ENCODE peak calls at places on chromosomes 3 and 15, in nine cellular contexts. N is AML-193; G is T-helper 17 cell; Q is myocyte; O is T-helper 9 cell; Z is activated naive CD8-positive, alpha-beta T cell treated with anti-CD3 and anti-CD28 coated beads, Interleukin-2, amount 50 U/mL, for 24 hours; F is psoas muscle; Y is stimulated activated CD4-positive, alpha-beta T cell treated with anti-CD3 and anti-CD28 coated beads, TNF-alpha, amount 100 ng/mL, for 48 hours; R is mesenteric fat pad. M is an unnamed sample.

GRCh38 chr3:121431717-121432517 is 113.9 kb downstream of the POLQ start:
- DNase-seq in R (no peak), Y (peak), Q (peak), Z (peak), O (peak), N (no peak), G (no peak), F (no peak), M (peak)

GRCh38 chr3:132596816-132597433 is at the start of gene ACKR4:
- DNase-seq in Y (no peak), Q (no peak), N (no peak), G (no peak), O (no peak), F (no peak), R (no peak), Z (no peak), M (no peak)

GRCh38 chr3:55128201-55128870 is 200.5 kb upstream of the LRTM1 start:
- DNase-seq in N (no peak), G (no peak), Y (no peak), F (no peak), Q (peak), R (no peak), Z (no peak), O (no peak), M (no peak)

GRCh38 chr3:134652409-134652831 is 1.6 kb upstream of the KY start:
- DNase-seq in O (no peak), Y (no peak), N (no peak), G (no peak), Z (no peak), R (peak), F (no peak), Q (peak), M (no peak)

GRCh38 chr3:64761729-64762432 is 74.1 kb upstream of the ADAMTS9 start:
- DNase-seq in R (no peak), Y (no peak), N (no peak), Q (no peak), G (no peak), O (no peak), F (no peak), Z (no peak), M (no peak)

GRCh38 chr3:72797773-72798543 is 50.3 kb downstream of the SHQ1 start:
- DNase-seq in F (peak), Q (peak), N (no peak), Z (no peak), R (no peak), G (no peak), O (no peak), Y (no peak), M (no peak)

GRCh38 chr15:25671132-25671531 is 192.0 kb downstream of the ATP10A start:
- DNase-seq in N (no peak), R (no peak), G (no peak), Z (no peak), O (no peak), Y (no peak), Q (peak), F (peak), M (no peak)

GRCh38 chr15:77632760-77633133 is at the start of gene LINGO1:
- DNase-seq in Y (no peak), N (no peak), R (no peak), F (no peak), Q (no peak), G (no peak), O (no peak), Z (no peak), M (no peak)

GRCh38 chr3:12759097-12759679 is at the start of gene TMEM40:
- DNase-seq in Z (no peak), Q (no peak), R (no peak), G (no peak), F (no peak), N (no peak), O (no peak), Y (no peak), M (no peak)

GRCh38 chr3:70816346-70816745 is 503.9 kb upstream of the MDFIC2 start:
- DNase-seq in R (no peak), N (no peak), F (no peak), Z (no peak), Q (peak), Y (no peak), G (no peak), O (no peak), M (no peak)

GRCh38 chr3:8486434-8486833 is 15.2 kb upstream of the LMCD1 start:
- DNase-seq in O (no peak), Q (no peak), G (no peak), R (no peak), Y (no peak), F (no peak), Z (no peak), N (no peak), M (no peak)

GRCh38 chr15:68795298-68795848 is 25.3 kb downstream of the ANP32A start:
- DNase-seq in N (no peak), Y (peak), O (peak), G (peak), Q (peak), Z (peak), F (peak), R (peak), M (peak)

GRCh38 chr3:128987297-128987696 is 6.6 kb downstream of the CFAP92 start:
- DNase-seq in Y (no peak), F (no peak), O (no peak), R (peak), Z (no peak), Q (no peak), N (no peak), G (no peak), M (no peak)

GRCh38 chr15:70210538-70210937 is 112.8 kb upstream of the TLE3 start:
- DNase-seq in G (no peak), F (no peak), R (peak), Q (no peak), Y (no peak), N (no peak), Z (no peak), O (no peak), M (no peak)

GRCh38 chr3:71532639-71533395 is 50.7 kb downstream of the FOXP1 start:
- DNase-seq in Y (no peak), N (peak), G (no peak), F (no peak), Z (no peak), R (no peak), O (no peak), Q (no peak), M (no peak)

GRCh38 chr3:195270350-195271115 is 426 bp downstream of the XXYLT1 start:
- DNase-seq in F (peak), Y (peak), G (no peak), O (peak), N (peak), Z (peak), R (no peak), Q (peak), M (no peak)

GRCh38 chr3:129625071-129625874 is 18.8 kb upstream of the PLXND1 start:
- DNase-seq in G (no peak), R (no peak), Z (no peak), N (no peak), Y (no peak), Q (no peak), O (no peak), F (peak), M (no peak)

GRCh38 chr3:114504941-114505632 is 211.3 kb downstream of the TIGIT start:
- DNase-seq in N (no peak), F (no peak), O (no peak), G (no peak), Z (no peak), Y (no peak), Q (peak), R (no peak), M (no peak)

GRCh38 chr3:178067721-178068120 is 468.5 kb upstream of the KCNMB2 start:
- DNase-seq in Y (no peak), Q (no peak), G (no peak), R (no peak), O (no peak), Z (no peak), F (no peak), N (no peak), M (no peak)

GRCh38 chr3:155418426-155418825 is 124.9 kb upstream of the STRIT1 start:
- DNase-seq in N (no peak), R (no peak), Z (no peak), Y (no peak), Q (no peak), F (no peak), O (no peak), G (no peak), M (no peak)

GRCh38 chr15:69338535-69339213 is 40.0 kb downstream of the PAQR5 start:
- DNase-seq in Y (no peak), G (no peak), Z (no peak), O (no peak), F (no peak), N (no peak), Q (no peak), R (no peak), M (no peak)

GRCh38 chr3:131174752-131175151 is 148.1 kb downstream of the NEK11 start:
- DNase-seq in G (no peak), N (peak), Q (peak), R (no peak), F (no peak), O (no peak), Z (peak), Y (no peak), M (no peak)

GRCh38 chr3:119815716-119816115 is 33.8 kb downstream of the NR1I2 start:
- DNase-seq in Y (no peak), Q (no peak), Z (no peak), G (no peak), R (no peak), N (no peak), F (no peak), O (no peak), M (no peak)

GRCh38 chr3:30644615-30645014 is 38.2 kb downstream of the TGFBR2 start:
- DNase-seq in Q (peak), O (peak), G (no peak), R (no peak), Y (no peak), Z (no peak), F (no peak), N (peak), M (peak)

GRCh38 chr3:10992017-10992945 is at the start of gene SLC6A1:
- DNase-seq in O (no peak), N (no peak), G (no peak), Z (no peak), Q (no peak), R (no peak), Y (no peak), F (peak), M (no peak)

GRCh38 chr15:90529369-90530249 is at the start of gene CRTC3:
- DNase-seq in G (peak), Y (peak), Z (peak), Q (peak), F (peak), R (no peak), N (peak), O (peak), M (peak)

GRCh38 chr15:70775160-70775559 is 11.8 kb upstream of the UACA start:
- DNase-seq in Z (no peak), Q (peak), G (no peak), R (no peak), F (no peak), Y (no peak), O (no peak), N (no peak), M (no peak)

GRCh38 chr3:16841906-16842709 is 42.6 kb upstream of the PLCL2 start:
- DNase-seq in G (peak), Z (peak), R (no peak), Q (peak), F (peak), O (peak), N (peak), Y (peak), M (peak)

GRCh38 chr3:153977148-153977547 is 144.0 kb upstream of the ARHGEF26 start:
- DNase-seq in N (no peak), Z (no peak), O (no peak), Y (no peak), F (no peak), R (no peak), Q (no peak), G (no peak), M (no peak)

GRCh38 chr3:73729969-73730440 is 105.3 kb upstream of the PDZRN3 start:
- DNase-seq in Z (no peak), Y (no peak), N (no peak), F (peak), Q (peak), R (no peak), G (no peak), O (no peak), M (no peak)

GRCh38 chr15:31489801-31490646 is 163.4 kb downstream of the KLF13 start:
- DNase-seq in G (no peak), F (no peak), Q (peak), N (peak), O (no peak), Z (peak), R (no peak), Y (no peak), M (peak)

GRCh38 chr3:196650740-196651311 is 11.3 kb downstream of the NRROS start:
- DNase-seq in Q (peak), N (peak), Y (no peak), R (no peak), G (no peak), Z (no peak), F (no peak), O (no peak), M (no peak)

GRCh38 chr3:10926831-10927521 is 65.6 kb upstream of the SLC6A1 start:
- DNase-seq in G (no peak), N (no peak), Q (no peak), Z (no peak), Y (no peak), R (peak), F (no peak), O (no peak), M (no peak)

GRCh38 chr3:113166719-113167492 is 44.5 kb upstream of the BOC start:
- DNase-seq in Z (no peak), G (no peak), N (no peak), R (no peak), Q (peak), Y (no peak), F (peak), O (no peak), M (no peak)